ENCODE peak calls at places on chromosomes 2 and 18, in four cellular contexts. B is WTC11, V is A549, J is K562. K is an unnamed sample.

GRCh38 chr2:102064679-102065674 is 73.2 kb downstream of the IL1R2 start:
- DNase-seq in B (no peak), V (peak; percentile 33), J (peak; percentile 38), K (no peak)

GRCh38 chr2:27501042-27501441 is 4.4 kb downstream of the GCKR start:
- DNase-seq in B (no peak), V (no peak), J (no peak), K (no peak)

GRCh38 chr2:8219631-8220393 is 462.0 kb upstream of the ID2 start:
- DNase-seq in B (no peak), V (no peak), J (no peak), K (no peak)

GRCh38 chr2:58633576-58634365 is 392.6 kb upstream of the FANCL start:
- DNase-seq in B (no peak), V (peak; percentile 12), J (no peak), K (peak; percentile 91)

GRCh38 chr2:46669996-46670793 is 190.8 kb downstream of the TMEM247 start:
- DNase-seq in B (no peak), V (no peak), J (no peak), K (no peak)

GRCh38 chr2:42917374-42918017 is 125.1 kb upstream of the HAAO start:
- DNase-seq in B (no peak), V (no peak), J (no peak), K (peak; percentile 93)

GRCh38 chr2:38439226-38439612 is 62.1 kb upstream of the ATL2 start:
- DNase-seq in B (no peak), V (no peak), J (no peak), K (no peak)

GRCh38 chr2:231212329-231212845 is 14.0 kb downstream of the ARMC9 start:
- DNase-seq in B (no peak), V (no peak), J (no peak), K (no peak)

GRCh38 chr18:7325126-7325430 is 94.2 kb downstream of the LRRC30 start:
- DNase-seq in B (no peak), V (no peak), J (no peak), K (peak; percentile 40)

GRCh38 chr2:104420953-104421352 is 433.0 kb upstream of the POU3F3 start:
- DNase-seq in B (no peak), V (no peak), J (no peak), K (no peak)

GRCh38 chr2:224958873-224959272 is 83.4 kb downstream of the DOCK10 start:
- DNase-seq in B (no peak), V (no peak), J (no peak), K (no peak)

GRCh38 chr18:5295231-5295920 is at the start of gene ZBTB14:
- DNase-seq in B (peak; percentile 48), V (peak; percentile 18), J (peak; percentile 91), K (no peak)

GRCh38 chr18:59308201-59309014 is 10.0 kb downstream of the CPLX4 start:
- DNase-seq in B (peak; percentile 81), V (peak; percentile 61), J (peak; percentile 71), K (peak; percentile 50)

GRCh38 chr2:33094303-33094702 is 147.6 kb downstream of the LTBP1 start:
- DNase-seq in B (no peak), V (no peak), J (no peak), K (no peak)

GRCh38 chr18:53380063-53380639 is 844.3 kb downstream of the MBD2 start:
- DNase-seq in B (no peak), V (peak; percentile 3), J (no peak), K (peak; percentile 9)

GRCh38 chr2:64329848-64330247 is 124.1 kb upstream of the LGALSL start:
- DNase-seq in B (no peak), V (no peak), J (no peak), K (peak; percentile 57)

GRCh38 chr2:173195100-173195499 is 119.5 kb downstream of the MAP3K20 start:
- DNase-seq in B (no peak), V (no peak), J (no peak), K (no peak)

GRCh38 chr2:213490087-213490486 is 205.8 kb downstream of the SPAG16 start:
- DNase-seq in B (no peak), V (no peak), J (no peak), K (no peak)

GRCh38 chr2:69248232-69248631 is 138.8 kb downstream of the GFPT1 start:
- DNase-seq in B (no peak), V (no peak), J (no peak), K (no peak)

GRCh38 chr2:121386102-121386501 is 101.1 kb upstream of the TFCP2L1 start:
- DNase-seq in B (no peak), V (no peak), J (no peak), K (no peak)

GRCh38 chr2:213544940-213545339 is 260.7 kb downstream of the SPAG16 start:
- DNase-seq in B (no peak), V (no peak), J (no peak), K (no peak)

GRCh38 chr2:181239400-181239799 is 217.8 kb upstream of the ITGA4 start:
- DNase-seq in B (peak; percentile 36), V (no peak), J (no peak), K (no peak)

GRCh38 chr18:51278045-51278649 is 80.7 kb upstream of the MEX3C start:
- DNase-seq in B (peak; percentile 83), V (peak; percentile 21), J (peak; percentile 40), K (no peak)

GRCh38 chr18:79682896-79683625 is 3.5 kb downstream of the CTDP1 start:
- DNase-seq in B (no peak), V (no peak), J (no peak), K (no peak)

GRCh38 chr18:652131-652530 is 5.3 kb upstream of the TYMS start:
- DNase-seq in B (no peak), V (no peak), J (no peak), K (no peak)

GRCh38 chr2:241142593-241142992 is 6.7 kb downstream of the PASK start:
- DNase-seq in B (no peak), V (no peak), J (no peak), K (no peak)

GRCh38 chr18:24915547-24915946 is 436.4 kb downstream of the ZNF521 start:
- DNase-seq in B (no peak), V (no peak), J (no peak), K (peak; percentile 54)

GRCh38 chr18:10015288-10015701 is 101.5 kb downstream of the VAPA start:
- DNase-seq in B (no peak), V (no peak), J (no peak), K (no peak)

GRCh38 chr2:126686286-126686685 is 30.3 kb downstream of the GYPC start:
- DNase-seq in B (no peak), V (no peak), J (no peak), K (no peak)

GRCh38 chr2:121529439-121530209 is 1.1 kb upstream of the RNU4ATAC start:
- DNase-seq in B (no peak), V (peak; percentile 29), J (peak; percentile 76), K (no peak)

GRCh38 chr18:55253814-55254213 is 294.6 kb upstream of the CCDC68 start:
- DNase-seq in B (no peak), V (no peak), J (no peak), K (no peak)

GRCh38 chr18:62979172-62979571 is 263.8 kb downstream of the PHLPP1 start:
- DNase-seq in B (no peak), V (no peak), J (no peak), K (no peak)
- TF ChIP-seq JUN in B (no peak), V (no peak), J (no peak), K (no peak)

GRCh38 chr2:20103514-20103913 is 52.1 kb upstream of the LAPTM4A start:
- DNase-seq in B (no peak), V (peak; percentile 39), J (no peak), K (no peak)
- TF ChIP-seq CTCF in B (no peak), V (peak; percentile 72), J (peak; percentile 49), K (no peak)

DNA sequence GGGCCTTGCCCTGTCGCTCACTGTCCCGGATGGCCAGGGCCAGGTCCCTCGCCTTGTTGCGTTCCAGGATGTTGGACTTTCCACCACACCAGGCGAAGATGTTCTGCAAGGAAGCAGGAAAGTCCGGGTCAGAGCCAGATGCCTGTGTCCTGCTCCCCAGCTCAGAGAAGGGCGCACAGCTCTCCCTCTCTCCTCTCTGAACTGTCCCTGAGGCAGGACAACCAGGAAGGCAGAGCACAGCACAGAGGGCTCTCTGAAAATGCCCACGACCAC is 11.0 kb downstream of the CAPG start:
- DNase-seq in B (no peak), V (no peak), J (no peak), K (no peak)
- TF ChIP-seq JUN in B (no peak), V (no peak), J (no peak), K (no peak)

GRCh38 chr18:76814256-76814655 is 8.1 kb upstream of the ZNF236 start:
- DNase-seq in B (no peak), V (no peak), J (no peak), K (no peak)
- TF ChIP-seq CTCF in B (no peak), V (no peak), J (no peak), K (no peak)

GRCh38 chr2:220127857-220128256 is 500.4 kb downstream of the SLC4A3 start:
- DNase-seq in B (no peak), V (no peak), J (no peak), K (no peak)

GRCh38 chr2:220129427-220129826 is 502.0 kb downstream of the SLC4A3 start:
- DNase-seq in B (no peak), V (no peak), J (no peak), K (no peak)

DNA sequence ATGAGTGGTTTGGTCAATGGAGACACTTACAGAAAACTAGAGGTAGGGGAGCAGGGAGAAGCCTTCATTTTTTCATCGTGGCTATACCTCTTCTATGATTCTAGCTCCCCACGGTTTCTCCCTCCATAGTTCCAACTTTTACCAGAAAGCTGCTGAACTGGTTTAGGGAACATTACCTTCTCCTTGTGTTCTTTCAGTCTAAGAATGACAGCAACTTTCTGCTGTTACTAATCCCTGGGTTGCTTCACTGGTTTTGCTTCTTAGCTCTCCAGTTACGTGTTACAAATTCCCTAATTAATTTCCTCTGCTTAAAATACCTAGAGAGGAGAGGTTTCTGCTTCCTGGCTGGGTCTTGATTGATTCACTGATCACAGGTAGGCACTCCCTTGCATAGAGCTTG is 499.9 kb downstream of the SLC4A3 start:
- DNase-seq in B (no peak), V (no peak), J (no peak), K (no peak)
- TF ChIP-seq JUN in B (no peak), V (no peak), J (no peak), K (no peak)

GRCh38 chr18:34978953-34979608 is 62.1 kb upstream of the MAPRE2 start:
- DNase-seq in B (peak; percentile 14), V (peak; percentile 74), J (peak; percentile 42), K (peak; percentile 99)
- TF ChIP-seq CTCF in B (no peak), V (no peak), J (no peak), K (no peak)

GRCh38 chr18:13039806-13040205 is 48.6 kb downstream of the CEP192 start:
- DNase-seq in B (no peak), V (no peak), J (no peak), K (no peak)
- TF ChIP-seq JUN in B (no peak), V (no peak), J (no peak), K (no peak)

K was measured in endothelial cell of umbilical vein.